ENCODE peak calls at places on chromosome 12, in six cellular contexts. T is IMR-90, D is mesenchymal stem cell, A is neuronal stem cell, V is mesendoderm, B is H9. J is an unnamed sample.

GRCh38 chr12:124654666-124655316 is 87.4 kb upstream of the NCOR2 start:
- DNase-seq in T (no peak), D (no peak), A (no peak), V (no peak), B (no peak), J (no peak)

GRCh38 chr12:123363385-123363742 is 1.3 kb downstream of the SBNO1 start:
- DNase-seq in T (peak), D (peak), A (no peak), V (no peak), B (no peak), J (no peak)

GRCh38 chr12:57451233-57451778 is 3.8 kb upstream of the INHBE start:
- DNase-seq in T (peak), D (no peak), A (no peak), V (no peak), B (no peak), J (no peak)

GRCh38 chr12:54571166-54571856 is 17.1 kb downstream of the PPP1R1A start:
- DNase-seq in T (no peak), D (peak), A (peak), V (peak), B (peak), J (peak)

GRCh38 chr12:29731556-29731955 is 52.2 kb downstream of the TMTC1 start:
- DNase-seq in T (no peak), D (no peak), A (no peak), V (no peak), B (no peak), J (no peak)

GRCh38 chr12:57887631-57888406 is 41.3 kb upstream of the CTDSP2 start:
- DNase-seq in T (peak), D (no peak), A (no peak), V (peak), B (peak), J (no peak)

GRCh38 chr12:97148941-97149559 is 242.0 kb downstream of the NEDD1 start:
- DNase-seq in T (peak), D (peak), A (no peak), V (peak), B (peak), J (peak)

GRCh38 chr12:131222271-131223139 is 268.8 kb downstream of the ADGRD1 start:
- DNase-seq in T (no peak), D (no peak), A (peak), V (no peak), B (peak), J (no peak)

GRCh38 chr12:95790025-95790911 is at the start of gene NTN4:
- DNase-seq in T (peak), D (peak), A (peak), V (peak), B (peak), J (no peak)
- H2BK120ac ChIP-seq in T (peak), D (peak), A (no peak), V (peak), B (no peak), J (no peak)

GRCh38 chr12:117936722-117937484 is 31.9 kb downstream of the KSR2 start:
- DNase-seq in T (no peak), D (no peak), A (no peak), V (no peak), B (peak), J (no peak)

GRCh38 chr12:117933545-117933944 is 35.2 kb downstream of the KSR2 start:
- DNase-seq in T (no peak), D (no peak), A (no peak), V (no peak), B (no peak), J (no peak)
- H3K23ac ChIP-seq in T (no peak), D (no peak), A (no peak), V (no peak), B (no peak), J (no peak)

GRCh38 chr12:92554316-92554905 is 148.4 kb upstream of the PLEKHG7 start:
- DNase-seq in T (no peak), D (peak), A (no peak), V (no peak), B (no peak), J (no peak)
- H2BK120ac ChIP-seq in T (no peak), D (no peak), A (no peak), V (no peak), B (no peak), J (no peak)

DNA sequence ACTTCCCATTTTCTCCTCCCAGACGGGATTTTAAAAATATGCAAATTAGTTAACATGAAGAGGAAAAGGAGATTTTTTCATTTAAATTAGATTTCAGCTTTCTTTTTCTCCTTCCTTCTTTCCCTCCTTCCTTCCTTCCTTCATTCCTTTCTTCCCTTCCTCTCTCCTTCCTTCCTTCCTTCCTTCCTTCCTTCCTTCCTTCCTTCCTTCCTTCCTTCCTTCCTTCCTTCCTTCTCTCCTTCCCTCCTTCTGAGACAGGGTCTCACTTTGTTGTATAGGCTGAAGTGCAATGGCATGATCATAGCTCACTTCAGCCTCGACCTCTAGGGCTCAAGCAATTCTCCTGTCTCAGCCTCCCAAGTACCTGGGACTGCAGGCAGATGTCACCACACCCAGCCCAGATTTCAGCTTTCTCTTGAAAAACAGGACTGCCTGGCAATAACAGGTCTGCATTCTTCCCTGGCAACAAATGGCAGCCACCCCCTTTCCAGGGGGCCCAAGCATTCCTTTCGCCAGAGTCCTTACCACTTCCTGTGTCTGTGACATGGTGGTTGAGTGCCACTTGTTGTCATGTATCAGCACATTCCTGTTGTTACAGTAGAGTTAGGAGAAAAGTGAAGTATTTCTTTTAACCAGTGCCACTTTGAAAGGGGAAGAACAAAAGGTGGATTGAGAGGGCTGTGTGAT is 119.1 kb downstream of the PTPN11 start:
- DNase-seq in T (peak), D (peak), A (no peak), V (peak), B (peak), J (peak)
- H3K23ac ChIP-seq in T (no peak), D (no peak), A (no peak), V (no peak), B (no peak), J (no peak)

DNA sequence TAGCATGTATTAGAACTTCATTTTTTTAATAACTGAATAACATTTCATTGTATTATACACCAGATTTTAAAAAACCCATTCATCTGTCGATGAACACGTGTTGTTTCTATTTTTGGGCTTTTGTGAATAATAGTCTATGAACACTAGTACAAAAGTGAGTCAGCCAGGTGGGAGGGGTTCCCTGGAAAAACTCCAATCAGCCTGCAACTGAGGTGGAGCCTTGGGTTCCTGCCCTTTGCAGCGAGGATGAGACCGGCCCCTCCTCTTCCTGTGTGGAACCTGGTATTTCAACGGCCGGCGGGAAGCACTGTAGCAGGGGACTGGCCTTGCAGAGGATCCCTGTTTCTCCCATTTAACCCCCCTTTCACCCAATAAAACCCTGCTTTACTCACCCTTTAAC is 56.1 kb downstream of the LMNTD1 start:
- DNase-seq in T (no peak), D (no peak), A (no peak), V (no peak), B (no peak), J (no peak)
- H2BK120ac ChIP-seq in T (no peak), D (no peak), A (no peak), V (no peak), B (no peak), J (no peak)

J was measured in H1.